ENCODE peak calls at places on chromosomes 1 and 21, in five cellular contexts. G is right lobe of liver, U is H9, R is kidney, V is epithelial cell of esophagus. A is an unnamed sample.
A peak's percentile ranks its signal among the peaks of the same experiment; 100 is the strongest.

GRCh38 chr1:175373786-175374623 is 181.4 kb upstream of the KIAA0040 start:
- DNase-seq in U (peak; percentile 77), V (no peak), R (peak; percentile 68), G (no peak), A (peak; percentile 80)

GRCh38 chr1:168483531-168483930 is 60.3 kb downstream of the XCL2 start:
- DNase-seq in G (no peak), U (no peak), R (no peak), V (peak; percentile 89), A (no peak)

GRCh38 chr1:21914880-21915640 is 22.1 kb downstream of the HSPG2 start:
- DNase-seq in G (no peak), V (no peak), U (no peak), R (no peak), A (no peak)

GRCh38 chr1:39729842-39730241 is 8.8 kb upstream of the PPIE start:
- DNase-seq in R (no peak), U (no peak), G (no peak), V (no peak), A (no peak)

GRCh38 chr21:43332872-43333300 is 94.0 kb downstream of the SIK1 start:
- DNase-seq in G (peak; percentile 12), V (no peak), R (peak; percentile 73), U (no peak), A (no peak)

GRCh38 chr1:21099869-21100131 is 76.9 kb downstream of the EIF4G3 start:
- DNase-seq in G (no peak), U (no peak), R (no peak), V (no peak), A (no peak)

GRCh38 chr1:232950919-232951579 is 638 bp downstream of the NTPCR start:
- DNase-seq in G (no peak), R (no peak), V (peak; percentile 29), U (peak; percentile 46), A (peak; percentile 13)

GRCh38 chr1:185526318-185527307 is 207.6 kb upstream of the HMCN1 start:
- DNase-seq in G (no peak), V (no peak), R (no peak), U (no peak), A (no peak)

GRCh38 chr1:11488966-11489625 is 10.1 kb downstream of the DISP3 start:
- DNase-seq in R (no peak), V (no peak), U (no peak), G (no peak), A (no peak)

GRCh38 chr1:39034114-39034654 is 8.0 kb downstream of the NDUFS5 start:
- DNase-seq in U (no peak), R (no peak), V (no peak), G (no peak), A (no peak)

GRCh38 chr1:240008298-240008697 is 83.4 kb upstream of the FMN2 start:
- DNase-seq in R (no peak), U (no peak), V (no peak), G (no peak), A (no peak)

GRCh38 chr1:107895403-107896181 is 69.4 kb downstream of the VAV3 start:
- DNase-seq in R (peak; percentile 41), U (no peak), G (no peak), V (no peak), A (no peak)

GRCh38 chr1:13585996-13586395 is 2.4 kb downstream of the PDPN start:
- DNase-seq in U (no peak), V (peak; percentile 28), R (no peak), G (no peak), A (no peak)

GRCh38 chr1:241362350-241362749 is 5.3 kb upstream of the RGS7 start:
- DNase-seq in G (no peak), R (no peak), V (no peak), U (no peak), A (no peak)

GRCh38 chr1:213871179-213871578 is 116.6 kb upstream of the PROX1 start:
- DNase-seq in U (no peak), V (no peak), R (no peak), G (no peak), A (no peak)

GRCh38 chr1:67053535-67053784 is 488 bp downstream of the SLC35D1 start:
- DNase-seq in R (no peak), G (peak; percentile 74), V (no peak), U (no peak), A (peak; percentile 69)

GRCh38 chr21:27519357-27519756 is 552.5 kb upstream of the ADAMTS5 start:
- DNase-seq in G (no peak), U (no peak), R (no peak), V (peak; percentile 66), A (no peak)

GRCh38 chr1:33502726-33503125 is 30.3 kb downstream of the ZSCAN20 start:
- DNase-seq in R (no peak), V (peak; percentile 73), G (no peak), U (no peak), A (no peak)

GRCh38 chr1:33501774-33502173 is 29.3 kb downstream of the ZSCAN20 start:
- DNase-seq in U (no peak), G (no peak), V (no peak), R (no peak), A (no peak)

GRCh38 chr1:33501309-33501708 is 28.9 kb downstream of the ZSCAN20 start:
- DNase-seq in U (no peak), G (no peak), R (no peak), V (no peak), A (no peak)

GRCh38 chr1:33497410-33497809 is 25.0 kb downstream of the ZSCAN20 start:
- DNase-seq in V (no peak), U (no peak), G (no peak), R (no peak), A (no peak)

GRCh38 chr1:33500547-33500946 is 28.1 kb downstream of the ZSCAN20 start:
- DNase-seq in U (no peak), R (no peak), G (no peak), V (no peak), A (peak; percentile 36)
- TF ChIP-seq CTCF in U (peak; percentile 67), R (no peak), G (no peak), V (no peak), A (peak; percentile 50)

DNA sequence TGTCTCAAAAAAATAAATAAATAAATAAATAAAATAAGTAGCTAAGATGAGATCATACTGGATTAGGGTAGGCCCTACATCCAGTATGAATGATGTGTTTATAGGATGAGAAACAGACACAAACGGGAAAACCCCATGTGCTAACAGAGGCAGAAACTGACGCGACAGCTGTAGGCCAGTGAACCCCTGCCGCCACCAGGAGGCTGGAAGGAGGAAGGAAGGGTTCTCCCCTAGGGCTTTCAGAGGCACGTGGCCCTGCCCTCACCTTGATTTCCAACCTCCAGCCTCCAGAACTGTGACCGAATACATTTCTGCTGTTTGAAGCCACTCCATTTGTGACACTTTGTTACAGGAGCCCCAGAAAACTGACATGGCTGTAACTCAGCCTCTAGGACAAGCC is 38.5 kb downstream of the CHD5 start:
- DNase-seq in R (peak; percentile 32), V (peak; percentile 30), G (no peak), U (peak; percentile 62), A (no peak)
- TF ChIP-seq CTCF in R (no peak), V (peak; percentile 22), G (no peak), U (peak; percentile 66), A (no peak)

GRCh38 chr1:35660581-35661473 is 19.5 kb upstream of the PSMB2 start:
- DNase-seq in V (peak; percentile 66), U (peak; percentile 68), R (no peak), G (no peak), A (peak; percentile 58)
- TF ChIP-seq CTCF in V (no peak), U (no peak), R (no peak), G (no peak), A (no peak)

DNA sequence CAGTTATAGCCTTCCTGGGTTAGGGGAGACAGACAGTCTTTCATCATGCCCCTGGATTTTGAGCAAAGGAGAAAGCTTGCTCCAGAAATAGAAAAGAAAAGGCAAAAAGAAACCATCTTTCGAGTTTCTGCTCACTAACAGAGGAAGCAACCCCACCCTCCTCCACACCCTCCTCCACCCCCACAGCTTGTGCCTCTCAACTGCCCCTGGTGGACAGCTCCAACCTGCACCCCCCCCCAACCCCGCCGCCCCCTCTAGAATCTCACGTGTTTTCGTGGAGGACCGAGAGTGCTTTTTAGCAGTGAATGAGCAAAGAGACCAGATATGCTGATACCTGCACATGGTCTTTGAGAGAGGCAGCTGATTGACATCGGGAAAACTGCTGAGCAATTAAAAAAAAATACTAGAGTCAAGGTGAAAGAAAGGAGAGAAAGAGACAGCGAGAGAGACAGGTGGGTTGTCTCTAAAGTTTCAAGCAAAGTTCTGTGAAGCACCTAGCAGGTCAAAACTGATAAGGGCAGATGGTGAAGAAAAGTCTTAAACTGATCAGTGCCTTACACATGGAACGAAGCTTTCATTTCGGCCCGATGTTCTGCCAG is 358.3 kb downstream of the KIF26B start:
- DNase-seq in U (peak; percentile 54), G (no peak), R (no peak), V (no peak), A (no peak)
- TF ChIP-seq CTCF in U (peak; percentile 40), G (no peak), R (no peak), V (no peak), A (no peak)

GRCh38 chr1:200260587-200261335 is 149.1 kb downstream of the ZNF281 start:
- DNase-seq in U (no peak), G (no peak), V (no peak), R (no peak), A (no peak)
- TF ChIP-seq CTCF in U (no peak), G (no peak), V (no peak), R (no peak), A (no peak)

DNA sequence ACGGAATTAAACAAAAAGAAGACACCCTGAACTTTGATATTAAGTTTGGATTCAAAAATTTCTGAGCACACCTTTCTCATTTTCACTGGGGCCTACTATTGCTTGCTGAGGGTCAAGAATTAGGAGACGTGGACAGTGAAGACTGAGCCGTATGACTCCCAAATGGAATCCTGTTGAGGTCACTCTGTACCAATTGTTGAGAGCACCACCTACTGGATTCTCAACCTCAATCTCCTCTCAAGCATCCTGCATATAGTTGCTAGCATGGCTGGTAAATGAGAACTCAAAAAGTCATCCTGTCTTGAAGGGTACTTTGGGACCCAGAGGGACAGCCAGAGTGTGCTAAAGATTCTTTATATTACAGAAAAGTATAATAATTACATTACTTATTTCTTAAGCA is 20.2 kb upstream of the MTR start:
- DNase-seq in V (peak; percentile 39), U (no peak), R (no peak), G (no peak), A (no peak)
- TF ChIP-seq CTCF in V (peak; percentile 16), U (peak; percentile 63), R (peak; percentile 48), G (peak; percentile 46), A (no peak)